ENCODE peak calls at places on chromosomes 7 and 10, in four cellular contexts. E is HCT116, X is K562, D is HepG2. U is an unnamed sample.

GRCh38 chr7:82110146-82110823 is 333.3 kb downstream of the CACNA2D1 start:
- DNase-seq in E (no peak), X (no peak), D (no peak), U (no peak)

GRCh38 chr10:122485670-122486069 is 24.3 kb downstream of the HTRA1 start:
- DNase-seq in E (no peak), X (no peak), D (no peak), U (no peak)

GRCh38 chr7:127447326-127447945 is 54.9 kb upstream of the ZNF800 start:
- DNase-seq in E (peak), X (peak), D (peak), U (peak)

GRCh38 chr7:80440908-80441307 is 71.0 kb downstream of the GNAT3 start:
- DNase-seq in E (no peak), X (no peak), D (no peak), U (no peak)

GRCh38 chr10:12907651-12908050 is 93.9 kb downstream of the CCDC3 start:
- DNase-seq in E (no peak), X (no peak), D (no peak), U (no peak)

GRCh38 chr10:44827431-44828006 is 83.6 kb upstream of the TMEM72 start:
- DNase-seq in E (no peak), X (no peak), D (peak), U (no peak)

GRCh38 chr7:27150568-27151340 is 1.6 kb downstream of the HOXA3 start:
- DNase-seq in E (no peak), X (peak), D (peak), U (peak)

GRCh38 chr10:132385721-132386418 is 11.1 kb upstream of the PWWP2B start:
- DNase-seq in E (no peak), X (no peak), D (no peak), U (no peak)

GRCh38 chr7:40986351-40986873 is 716.5 kb downstream of the INHBA start:
- DNase-seq in E (no peak), X (no peak), D (no peak), U (peak)

GRCh38 chr10:31586708-31587107 is 267.7 kb downstream of the ZEB1 start:
- DNase-seq in E (no peak), X (no peak), D (no peak), U (no peak)

GRCh38 chr10:129483427-129484010 is 16.5 kb downstream of the MGMT start:
- DNase-seq in E (no peak), X (no peak), D (no peak), U (no peak)

GRCh38 chr10:53166325-53166724 is 393.7 kb upstream of the MBL2 start:
- DNase-seq in E (no peak), X (no peak), D (no peak), U (no peak)

GRCh38 chr10:43427166-43427825 is 9.6 kb upstream of the ZNF487 start:
- DNase-seq in E (no peak), X (no peak), D (no peak), U (no peak)

GRCh38 chr7:140160308-140160707 is 16.5 kb downstream of the KDM7A start:
- DNase-seq in E (no peak), X (no peak), D (no peak), U (no peak)

GRCh38 chr10:130189466-130190064 is 53.4 kb downstream of the GLRX3 start:
- DNase-seq in E (no peak), X (no peak), D (no peak), U (no peak)

GRCh38 chr7:51644216-51644615 is 327.6 kb upstream of the COBL start:
- DNase-seq in E (no peak), X (no peak), D (no peak), U (no peak)

GRCh38 chr7:46126901-46127300 is 205.8 kb upstream of the IGFBP3 start:
- DNase-seq in E (no peak), X (no peak), D (no peak), U (no peak)

GRCh38 chr7:39683216-39683845 is 60.0 kb downstream of the RALA start:
- DNase-seq in E (no peak), X (no peak), D (no peak), U (no peak)

GRCh38 chr7:28961972-28962371 is 3.8 kb upstream of the TRIL start:
- DNase-seq in E (no peak), X (no peak), D (no peak), U (no peak)

GRCh38 chr7:119724041-119724792 is 548.8 kb upstream of the KCND2 start:
- DNase-seq in E (no peak), X (no peak), D (no peak), U (no peak)

GRCh38 chr10:131701131-131701947 is 199.5 kb upstream of the PPP2R2D start:
- DNase-seq in E (no peak), X (no peak), D (no peak), U (no peak)

GRCh38 chr7:40884226-40884625 is 749.4 kb downstream of the SUGCT start:
- DNase-seq in E (no peak), X (no peak), D (no peak), U (no peak)

GRCh38 chr10:30607814-30608213 is 21.7 kb downstream of the LYZL2 start:
- DNase-seq in E (no peak), X (no peak), D (no peak), U (no peak)

GRCh38 chr10:4978870-4979269 is 15.7 kb downstream of the AKR1C1 start:
- DNase-seq in E (no peak), X (no peak), D (no peak), U (no peak)

GRCh38 chr7:28808786-28809533 is 149.2 kb downstream of the TRIL start:
- DNase-seq in E (no peak), X (peak), D (no peak), U (no peak)

GRCh38 chr10:127997241-127997640 is 90.3 kb downstream of the PTPRE start:
- DNase-seq in E (no peak), X (no peak), D (no peak), U (no peak)

GRCh38 chr10:24215193-24215592 is 6.3 kb downstream of the KIAA1217 start:
- DNase-seq in E (no peak), X (no peak), D (no peak), U (no peak)

GRCh38 chr10:114616103-114616502 is 42.0 kb downstream of the ABLIM1 start:
- DNase-seq in E (no peak), X (no peak), D (no peak), U (no peak)

GRCh38 chr7:101618916-101619315 is 10.2 kb downstream of the MYL10 start:
- DNase-seq in E (no peak), X (no peak), D (no peak), U (no peak)

GRCh38 chr10:70602665-70603438 is at the start of gene PRF1:
- DNase-seq in E (no peak), X (peak), D (peak), U (no peak)

GRCh38 chr7:32163141-32163806 is 93.1 kb upstream of the PDE1C start:
- DNase-seq in E (no peak), X (peak), D (no peak), U (no peak)

GRCh38 chr7:26332698-26333097 is 41.0 kb downstream of the SNX10 start:
- DNase-seq in E (no peak), X (no peak), D (no peak), U (no peak)

GRCh38 chr10:34916368-34916767 is 101.3 kb upstream of the PARD3 start:
- DNase-seq in E (no peak), X (no peak), D (no peak), U (no peak)

GRCh38 chr7:47491637-47492036 is 90.3 kb downstream of the TNS3 start:
- DNase-seq in E (no peak), X (no peak), D (no peak), U (no peak)

DNA sequence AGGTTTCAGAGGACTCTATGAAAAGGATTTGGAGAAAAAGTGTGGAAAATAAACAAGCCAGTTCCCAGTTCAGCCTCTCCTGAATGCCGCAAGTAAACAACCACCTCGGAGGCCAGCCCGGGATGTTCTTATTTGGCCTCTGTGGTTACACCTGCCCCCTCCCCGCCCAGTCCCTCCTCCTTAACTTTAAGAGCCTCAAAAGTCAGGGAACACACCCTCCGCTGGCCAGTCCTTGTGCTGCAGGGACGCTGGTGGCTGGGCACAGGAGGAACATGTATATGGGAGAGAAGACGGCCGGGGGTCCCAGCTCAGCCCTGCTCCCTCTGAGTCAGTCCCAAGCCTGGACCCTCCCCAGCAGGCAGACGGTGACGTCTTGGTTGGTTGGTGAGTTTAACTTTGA is 6.1 kb downstream of the CHST3 start:
- DNase-seq in E (no peak), X (peak), D (no peak), U (no peak)
- TF ChIP-seq POLR2AphosphoS5 in E (no peak), X (no peak), D (no peak), U (peak)

DNA sequence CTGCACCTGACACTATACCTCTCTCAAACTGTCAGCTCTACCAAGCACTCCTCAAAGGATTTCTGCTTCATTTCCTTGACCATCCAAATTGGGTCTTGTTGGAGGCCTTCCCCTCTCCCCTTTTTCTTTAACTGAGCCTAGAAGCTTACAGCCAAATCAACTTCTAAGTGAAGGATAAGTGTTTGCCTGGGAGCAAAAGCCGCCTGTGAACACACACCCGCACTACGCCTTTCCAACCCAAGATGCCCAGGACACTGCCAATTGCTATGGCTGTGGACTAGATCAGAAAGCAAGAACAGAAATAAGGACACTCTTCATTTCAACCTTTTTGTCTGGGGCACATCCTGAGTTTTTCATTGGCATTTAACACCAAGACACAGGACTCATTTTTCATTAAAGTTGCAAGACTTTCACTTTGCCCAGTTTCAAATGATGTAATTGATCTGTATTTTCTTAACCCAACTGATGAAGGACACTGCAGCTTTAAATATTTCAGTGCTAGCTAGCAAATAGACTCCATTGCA is 52.8 kb downstream of the CPEB3 start:
- DNase-seq in E (no peak), X (no peak), D (no peak), U (no peak)
- H3K4me3 ChIP-seq in E (no peak), X (no peak), D (peak), U (no peak)

GRCh38 chr10:17906002-17906401 is 45.7 kb upstream of the SLC39A12 start:
- DNase-seq in E (no peak), X (no peak), D (no peak), U (no peak)

GRCh38 chr10:17913604-17914003 is 38.1 kb upstream of the SLC39A12 start:
- DNase-seq in E (no peak), X (no peak), D (no peak), U (no peak)

GRCh38 chr10:17914169-17915045 is 37.3 kb upstream of the SLC39A12 start:
- DNase-seq in E (no peak), X (no peak), D (no peak), U (no peak)

GRCh38 chr10:17912764-17913163 is 39.0 kb upstream of the SLC39A12 start:
- DNase-seq in E (no peak), X (no peak), D (no peak), U (no peak)

DNA sequence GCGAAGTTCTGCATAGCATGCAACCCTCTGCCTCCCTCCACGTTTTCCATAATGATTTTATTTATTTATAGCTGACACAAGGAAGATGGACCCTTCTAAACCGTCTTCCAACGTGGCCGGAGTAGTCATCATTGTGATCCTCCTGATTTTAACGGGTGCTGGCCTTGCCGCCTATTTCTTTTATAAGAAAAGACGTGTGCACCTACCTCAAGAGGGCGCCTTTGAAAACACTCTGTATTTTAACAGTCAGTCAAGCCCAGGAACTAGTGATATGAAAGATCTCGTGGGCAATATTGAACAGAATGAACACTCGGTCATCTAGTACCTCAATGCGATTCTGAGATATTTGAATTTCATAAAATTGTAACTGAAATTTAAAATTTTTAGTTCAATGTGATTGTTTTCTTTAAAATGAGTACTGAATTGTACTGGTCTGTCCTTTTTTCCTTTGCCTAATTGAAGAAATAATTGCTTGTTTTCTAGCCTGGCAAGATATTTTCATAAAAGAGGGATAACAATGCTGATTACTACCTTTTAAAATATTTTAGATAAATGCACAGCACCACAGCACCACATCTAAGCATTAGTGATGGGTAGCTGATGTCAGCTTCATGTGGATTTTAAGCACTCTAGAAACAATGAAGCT is 41.5 kb upstream of the SLC39A12 start:
- DNase-seq in E (peak), X (peak), D (peak), U (peak)
- TF ChIP-seq TCF7L2 in E (no peak), X (no peak), D (no peak), U (no peak)

DNA sequence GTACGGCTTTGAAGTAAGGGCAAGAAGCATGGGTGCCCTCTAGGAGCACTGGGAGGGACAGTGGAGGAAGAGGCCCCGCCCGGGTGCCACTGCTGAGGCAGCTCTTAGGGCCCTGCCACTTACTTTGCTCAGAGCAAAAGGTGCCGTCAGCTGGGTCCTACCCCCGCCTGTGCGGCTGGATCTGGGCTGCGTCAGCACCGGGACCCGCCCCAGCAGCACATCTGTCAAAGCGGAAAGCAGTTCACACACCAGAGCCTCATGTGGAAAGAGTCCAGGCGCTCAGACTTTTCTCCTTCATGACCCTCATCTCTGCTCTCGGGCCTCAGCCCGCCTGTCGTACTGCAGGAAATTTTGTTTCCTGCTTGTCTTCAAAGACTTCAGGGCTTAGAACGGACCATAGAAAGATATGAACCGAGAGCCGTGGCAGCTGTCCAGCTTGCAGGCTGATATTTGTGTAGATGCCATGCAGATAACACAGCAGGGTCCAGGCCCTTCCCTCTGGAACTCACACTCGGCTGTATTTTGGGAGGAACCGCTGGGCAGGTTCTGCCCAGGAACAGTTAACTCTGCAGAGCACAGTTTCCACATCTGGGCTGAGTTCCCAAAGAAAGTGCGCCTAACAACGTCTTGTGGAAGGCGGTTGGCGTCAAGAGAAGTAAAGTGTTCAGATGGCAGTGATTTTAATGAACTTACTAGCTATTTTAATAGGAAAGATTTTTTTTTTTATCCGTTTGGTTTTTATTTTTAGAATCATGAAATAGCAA is 44.3 kb upstream of the PRKAR1B start:
- DNase-seq in E (no peak), X (no peak), D (no peak), U (no peak)
- TF ChIP-seq POLR2AphosphoS5 in E (no peak), X (no peak), D (no peak), U (no peak)

GRCh38 chr7:21169667-21170605 is 257.9 kb upstream of the SP4 start:
- DNase-seq in E (no peak), X (no peak), D (no peak), U (no peak)
- H3K4me3 ChIP-seq in E (no peak), X (no peak), D (no peak), U (no peak)

DNA sequence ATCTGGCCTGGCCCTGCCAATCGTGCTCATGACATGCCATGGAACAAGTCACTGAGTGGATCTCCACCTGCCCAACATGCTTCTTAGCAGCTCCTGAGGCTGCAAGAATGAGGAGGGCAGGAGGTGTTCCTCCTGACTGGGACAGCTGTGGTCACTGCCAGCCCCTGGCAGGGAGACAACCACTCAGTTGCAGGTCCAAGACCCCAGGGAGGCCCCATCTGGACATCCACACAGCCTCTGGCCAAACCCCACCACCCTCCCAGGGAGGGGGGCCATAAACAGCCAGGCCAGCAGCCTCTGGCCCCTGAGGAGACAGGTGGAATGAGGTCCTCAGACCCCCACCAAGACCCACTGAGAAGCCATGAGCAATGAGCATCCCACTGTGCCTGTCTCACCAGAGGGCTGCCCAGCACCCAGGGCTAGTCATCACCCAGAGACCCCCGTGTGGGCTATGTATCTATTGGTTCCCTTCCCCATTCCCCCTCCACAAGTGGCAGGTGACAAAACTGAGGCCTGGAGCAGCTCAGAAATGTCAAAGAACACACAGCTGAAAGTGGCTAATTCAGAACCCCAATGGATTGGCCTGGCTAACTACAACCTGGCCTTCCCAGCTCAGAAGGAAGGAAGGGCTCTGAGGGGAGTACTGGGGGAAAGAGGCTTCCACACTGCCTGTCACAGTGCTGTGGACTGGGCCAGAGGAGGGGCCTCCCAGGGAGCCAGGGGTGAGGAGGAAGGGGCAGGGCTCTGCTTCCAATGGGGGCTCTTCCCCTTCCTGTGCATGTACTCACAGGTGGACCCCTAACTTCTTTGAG is 3.0 kb downstream of the GPRIN2 start:
- DNase-seq in E (no peak), X (no peak), D (no peak), U (no peak)
- TF ChIP-seq TCF7L2 in E (no peak), X (no peak), D (no peak), U (no peak)

GRCh38 chr10:62804384-62805138 is at the start of gene ADO:
- DNase-seq in E (peak), X (peak), D (peak), U (peak)
- TF ChIP-seq POLR2AphosphoS5 in E (peak), X (peak), D (peak), U (peak)

GRCh38 chr10:110858297-110858934 is 13.3 kb upstream of the PDCD4 start:
- DNase-seq in E (no peak), X (peak), D (no peak), U (no peak)
- H3K4me3 ChIP-seq in E (no peak), X (no peak), D (no peak), U (no peak)

GRCh38 chr10:73950155-73950554 is 39.2 kb downstream of the PLAU start:
- DNase-seq in E (no peak), X (no peak), D (no peak), U (no peak)

GRCh38 chr10:73953665-73954064 is 42.7 kb downstream of the PLAU start:
- DNase-seq in E (no peak), X (no peak), D (no peak), U (no peak)

GRCh38 chr10:73946253-73947145 is 35.6 kb downstream of the PLAU start:
- DNase-seq in E (no peak), X (no peak), D (no peak), U (no peak)

GRCh38 chr10:73948947-73949633 is 38.2 kb downstream of the PLAU start:
- DNase-seq in E (no peak), X (no peak), D (no peak), U (no peak)

DNA sequence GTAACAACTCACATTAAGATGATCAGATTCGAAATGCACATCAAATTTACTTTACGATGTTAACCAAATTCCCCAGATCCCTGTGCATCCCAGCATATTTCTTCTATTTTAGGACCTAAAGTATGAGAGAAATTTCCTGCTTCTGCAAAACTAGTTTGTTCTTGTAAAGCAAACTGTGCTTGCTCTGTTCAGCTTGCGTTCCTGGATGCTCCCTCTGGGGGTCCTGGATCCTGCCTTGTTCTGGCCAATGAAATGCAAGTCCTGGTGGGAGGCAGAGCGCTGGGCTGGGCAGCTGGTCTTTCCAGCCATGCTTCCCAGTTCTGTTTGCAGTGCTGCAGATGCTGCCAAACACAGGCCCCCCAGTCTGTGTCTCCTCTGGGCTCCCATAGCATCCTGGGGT is 39.6 kb downstream of the PLAU start:
- DNase-seq in E (no peak), X (no peak), D (no peak), U (no peak)
- TF ChIP-seq TCF7L2 in E (no peak), X (no peak), D (no peak), U (no peak)